ENCODE peak calls at places on chromosome 20, in five cellular contexts. D is heart left ventricle; B is activated CD4-positive, CD25-positive, alpha-beta regulatory T cell; T is small intestine; Z is cardiac muscle cell. A is an unnamed sample.

GRCh38 chr20:48404598-48404997 is 423.2 kb downstream of the PREX1 start:
- DNase-seq in D (no peak), B (no peak), T (no peak), Z (no peak), A (no peak)

GRCh38 chr20:21322921-21323321 is 19.8 kb downstream of the XRN2 start:
- DNase-seq in D (no peak), B (no peak), T (no peak), Z (no peak), A (no peak)

GRCh38 chr20:62768234-62768814 is 27.9 kb upstream of the MRGBP start:
- DNase-seq in D (peak; percentile 21), B (no peak), T (no peak), Z (no peak), A (no peak)

GRCh38 chr20:16083639-16084280 is 489.5 kb downstream of the KIF16B start:
- DNase-seq in D (no peak), B (no peak), T (no peak), Z (no peak), A (no peak)

GRCh38 chr20:61120595-61121515 is 131.2 kb upstream of the CDH4 start:
- DNase-seq in D (peak; percentile 46), B (no peak), T (peak; percentile 36), Z (peak; percentile 36), A (peak; percentile 4)

GRCh38 chr20:38645318-38645717 is 43.7 kb downstream of the ARHGAP40 start:
- DNase-seq in D (no peak), B (no peak), T (no peak), Z (no peak), A (no peak)

GRCh38 chr20:16349518-16350295 is 223.5 kb downstream of the KIF16B start:
- DNase-seq in D (no peak), B (no peak), T (no peak), Z (peak; percentile 26), A (no peak)

GRCh38 chr20:34268851-34269668 is 27.8 kb downstream of the ASIP start:
- DNase-seq in D (no peak), B (no peak), T (peak; percentile 40), Z (peak; percentile 45), A (no peak)

GRCh38 chr20:38121741-38122140 is 43.3 kb downstream of the TGM2 start:
- DNase-seq in D (no peak), B (no peak), T (no peak), Z (no peak), A (no peak)

GRCh38 chr20:21513181-21513663 is 642 bp downstream of the NKX2-2 start:
- DNase-seq in D (no peak), B (no peak), T (no peak), Z (no peak), A (no peak)

GRCh38 chr20:59636791-59637370 is 32.5 kb downstream of the PHACTR3 start:
- DNase-seq in D (no peak), B (no peak), T (peak; percentile 8), Z (no peak), A (no peak)

GRCh38 chr20:33824852-33825251 is 13.7 kb downstream of the CHMP4B start:
- DNase-seq in D (no peak), B (no peak), T (no peak), Z (no peak), A (no peak)

GRCh38 chr20:21324126-21324525 is 21.0 kb downstream of the XRN2 start:
- DNase-seq in D (no peak), B (no peak), T (no peak), Z (no peak), A (no peak)

A was measured in foreskin melanocyte.